ENCODE peak calls at places on chromosomes 16 and 17, in four cellular contexts. One of them, this sample, is unnamed.

GRCh38 chr16:14347706-14348105 is 276.6 kb downstream of the MRTFB start:
- DNase-seq in Calu3: no peak
- DNase-seq in GM04504: no peak
- DNase-seq in T1000: no peak
- DNase-seq in this sample: no peak

GRCh38 chr16:55912022-55912421 is 36.8 kb upstream of the CES5A start:
- DNase-seq in T1000: no peak
- DNase-seq in GM04504: no peak
- DNase-seq in Calu3: no peak
- DNase-seq in this sample: no peak

GRCh38 chr17:47869114-47869513 is 18.2 kb upstream of the SP6 start:
- DNase-seq in Calu3: no peak
- DNase-seq in T1000: no peak
- DNase-seq in GM04504: no peak
- DNase-seq in this sample: no peak

GRCh38 chr16:15792563-15792971 is 64.3 kb downstream of the MYH11 start:
- DNase-seq in GM04504: no peak
- DNase-seq in T1000: no peak
- DNase-seq in Calu3: no peak
- DNase-seq in this sample: no peak

GRCh38 chr17:2263183-2263954 is 40.2 kb downstream of the SMG6 start:
- DNase-seq in GM04504: no peak
- DNase-seq in T1000: no peak
- DNase-seq in Calu3: no peak
- DNase-seq in this sample: no peak

GRCh38 chr17:2068101-2068518 is 13.2 kb downstream of the HIC1 start:
- DNase-seq in T1000: no peak
- DNase-seq in Calu3: no peak
- DNase-seq in GM04504: peak
- DNase-seq in this sample: no peak

GRCh38 chr17:20085283-20085875 is 76.2 kb downstream of the SPECC1 start:
- DNase-seq in T1000: no peak
- DNase-seq in Calu3: no peak
- DNase-seq in GM04504: peak
- DNase-seq in this sample: no peak

GRCh38 chr16:54817432-54817831 is 113.2 kb upstream of the IRX5 start:
- DNase-seq in T1000: no peak
- DNase-seq in Calu3: peak
- DNase-seq in GM04504: peak
- DNase-seq in this sample: peak

GRCh38 chr17:67999291-67999911 is 3.1 kb upstream of the C17orf58 start:
- DNase-seq in Calu3: no peak
- DNase-seq in GM04504: no peak
- DNase-seq in T1000: no peak
- DNase-seq in this sample: no peak

GRCh38 chr16:72400257-72401078 is 228.5 kb upstream of the PMFBP1 start:
- DNase-seq in GM04504: peak
- DNase-seq in Calu3: peak
- DNase-seq in T1000: no peak
- DNase-seq in this sample: peak

GRCh38 chr16:3945751-3946603 is 65.5 kb upstream of the CREBBP start:
- DNase-seq in GM04504: peak
- DNase-seq in T1000: peak
- DNase-seq in Calu3: peak
- DNase-seq in this sample: no peak

GRCh38 chr16:88673685-88674398 is 11.0 kb upstream of the MVD start:
- DNase-seq in Calu3: no peak
- DNase-seq in GM04504: no peak
- DNase-seq in T1000: no peak
- DNase-seq in this sample: no peak

GRCh38 chr17:83109793-83110645 is 30.6 kb downstream of the METRNL start:
- DNase-seq in GM04504: peak
- DNase-seq in T1000: peak
- DNase-seq in Calu3: peak
- DNase-seq in this sample: no peak

GRCh38 chr16:55508941-55509920 is at the start of gene LPCAT2:
- DNase-seq in T1000: peak
- DNase-seq in Calu3: peak
- DNase-seq in GM04504: peak
- DNase-seq in this sample: peak

GRCh38 chr17:70172921-70173320 is 3.6 kb downstream of the KCNJ2 start:
- DNase-seq in T1000: no peak
- DNase-seq in Calu3: no peak
- DNase-seq in GM04504: no peak
- DNase-seq in this sample: no peak

GRCh38 chr16:89844739-89845339 is 16.6 kb downstream of the SPIRE2 start:
- DNase-seq in Calu3: no peak
- DNase-seq in T1000: no peak
- DNase-seq in GM04504: no peak
- DNase-seq in this sample: no peak

GRCh38 chr17:30505868-30506417 is 28.7 kb downstream of the GOSR1 start:
- DNase-seq in T1000: no peak
- DNase-seq in GM04504: no peak
- DNase-seq in Calu3: no peak
- DNase-seq in this sample: no peak

GRCh38 chr16:74462361-74462760 is 41.1 kb upstream of the CLEC18B start:
- DNase-seq in Calu3: no peak
- DNase-seq in GM04504: no peak
- DNase-seq in T1000: no peak
- DNase-seq in this sample: no peak

GRCh38 chr17:1783834-1784611 is 22.2 kb downstream of the SERPINF1 start:
- DNase-seq in Calu3: no peak
- DNase-seq in GM04504: peak
- DNase-seq in T1000: peak
- DNase-seq in this sample: no peak

GRCh38 chr17:82025401-82026107 is 2.4 kb downstream of the LRRC45 start:
- DNase-seq in GM04504: no peak
- DNase-seq in T1000: no peak
- DNase-seq in Calu3: no peak
- DNase-seq in this sample: no peak

GRCh38 chr16:69613283-69614154 is 47.8 kb downstream of the NFAT5 start:
- DNase-seq in GM04504: no peak
- DNase-seq in T1000: no peak
- DNase-seq in Calu3: peak
- DNase-seq in this sample: no peak

GRCh38 chr17:81270279-81270678 is 24.8 kb downstream of the SLC38A10 start:
- DNase-seq in Calu3: no peak
- DNase-seq in T1000: no peak
- DNase-seq in GM04504: no peak
- DNase-seq in this sample: no peak

GRCh38 chr17:40178021-40178601 is 841 bp downstream of the RAPGEFL1 start:
- DNase-seq in Calu3: no peak
- DNase-seq in T1000: no peak
- DNase-seq in GM04504: no peak
- DNase-seq in this sample: no peak